ENCODE peak calls at places on chromosomes 7 and 10, in six cellular contexts. F is Peyer's patch, M is gastrocnemius medialis, P is A549, U is breast epithelium, A is body of pancreas. C is an unnamed sample.

GRCh38 chr7:15780271-15780670 is 93.8 kb upstream of the MEOX2 start:
- DNase-seq in A (no peak), U (no peak), F (no peak), M (no peak), P (no peak), C (no peak)

GRCh38 chr10:93148476-93148875 is 74.8 kb downstream of the CYP26A1 start:
- DNase-seq in M (no peak), A (no peak), U (no peak), P (no peak), F (no peak), C (no peak)

GRCh38 chr7:27245798-27246691 is 3.4 kb downstream of the EVX1 start:
- DNase-seq in A (peak), M (no peak), F (peak), U (no peak), P (no peak), C (no peak)

GRCh38 chr10:129744896-129745750 is 219.0 kb downstream of the EBF3 start:
- DNase-seq in M (no peak), U (no peak), F (no peak), A (no peak), P (no peak), C (peak)

GRCh38 chr7:54563329-54563916 is 21.2 kb downstream of the VSTM2A start:
- DNase-seq in A (no peak), P (no peak), U (no peak), M (no peak), F (no peak), C (no peak)

GRCh38 chr7:48390381-48391327 is 219.4 kb downstream of the ABCA13 start:
- DNase-seq in U (no peak), A (peak), F (peak), M (peak), P (no peak), C (peak)

GRCh38 chr10:73838008-73838567 is 26.7 kb upstream of the NDST2 start:
- DNase-seq in P (no peak), M (no peak), F (no peak), U (no peak), A (no peak), C (no peak)

GRCh38 chr7:44221231-44221791 is 20.5 kb downstream of the YKT6 start:
- DNase-seq in M (no peak), P (no peak), U (no peak), F (no peak), A (no peak), C (peak)

GRCh38 chr7:43308913-43309789 is 196.7 kb downstream of the HECW1 start:
- DNase-seq in U (no peak), M (no peak), F (no peak), A (no peak), P (no peak), C (no peak)

GRCh38 chr7:129574487-129574886 is 37.0 kb upstream of the NRF1 start:
- DNase-seq in P (peak), U (no peak), A (peak), M (peak), F (no peak), C (no peak)

GRCh38 chr7:158395780-158396214 is 191.8 kb downstream of the PTPRN2 start:
- DNase-seq in M (no peak), F (no peak), A (no peak), P (peak), U (no peak), C (peak)

GRCh38 chr7:119733480-119733879 is 539.5 kb upstream of the KCND2 start:
- DNase-seq in U (no peak), F (no peak), P (no peak), A (no peak), M (no peak), C (no peak)

GRCh38 chr10:18158698-18159342 is 18.6 kb downstream of the CACNB2 start:
- DNase-seq in U (no peak), A (no peak), M (no peak), F (no peak), P (no peak), C (no peak)

GRCh38 chr10:49348593-49348992 is 47.3 kb downstream of the DRGX start:
- DNase-seq in P (no peak), U (no peak), A (no peak), M (no peak), F (no peak), C (no peak)

GRCh38 chr10:92914478-92915066 is 66.3 kb downstream of the EXOC6 start:
- DNase-seq in U (no peak), A (peak), M (peak), F (peak), P (peak), C (no peak)

GRCh38 chr7:80721880-80722595 is 83.6 kb downstream of the CD36 start:
- DNase-seq in U (no peak), M (no peak), A (peak), P (peak), F (peak), C (no peak)

GRCh38 chr10:8418631-8419030 is 364.1 kb downstream of the GATA3 start:
- DNase-seq in M (no peak), A (no peak), P (no peak), U (no peak), F (no peak), C (no peak)

GRCh38 chr7:45035909-45036308 is 35.9 kb downstream of the CCM2 start:
- DNase-seq in F (no peak), U (no peak), A (no peak), P (no peak), M (no peak), C (no peak)

DNA sequence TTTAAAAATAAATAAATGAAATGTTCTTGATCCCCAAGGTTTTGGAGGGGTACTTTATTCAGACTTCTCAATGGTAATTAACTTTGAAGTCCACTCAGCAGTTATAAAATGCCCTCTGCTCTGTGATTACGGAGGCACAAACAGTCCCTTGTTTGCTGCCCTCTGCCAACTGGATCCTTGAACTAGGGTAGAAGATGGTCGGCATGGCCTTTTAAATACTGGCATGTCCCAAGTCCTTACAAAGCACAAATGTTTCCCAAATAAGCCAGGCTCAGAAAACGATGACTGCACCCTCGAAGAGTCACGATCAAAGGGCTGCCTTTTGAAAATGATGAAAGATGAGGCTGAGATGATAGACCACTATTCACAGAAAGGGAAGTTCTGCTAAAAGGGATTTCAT is 47.0 kb downstream of the GFRA1 start:
- DNase-seq in A (no peak), M (no peak), P (no peak), F (no peak), U (no peak), C (no peak)
- H3K27ac ChIP-seq in A (no peak), M (no peak), P (no peak), F (no peak), U (no peak), C (no peak)

DNA sequence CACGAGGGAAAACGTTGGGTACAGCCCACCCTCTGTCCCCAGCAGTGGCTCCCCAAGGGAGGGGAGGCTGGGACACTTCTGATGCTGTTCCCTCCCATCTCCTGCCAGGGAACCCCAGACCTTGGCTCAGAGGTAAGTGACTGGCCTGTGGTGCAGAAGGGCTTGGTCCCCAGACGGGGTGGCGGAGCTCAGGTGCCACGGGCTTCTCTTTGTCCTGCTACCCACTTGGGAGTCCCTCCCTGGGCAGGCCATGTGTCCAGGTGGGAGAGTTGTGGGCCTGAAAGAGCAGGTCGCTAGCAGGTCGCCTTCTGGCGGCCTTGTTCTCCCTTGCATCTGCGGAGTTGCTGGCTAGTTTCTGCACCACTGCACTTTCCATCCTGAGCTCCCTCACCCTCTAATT is 10.1 kb downstream of the ATP5MF start:
- DNase-seq in A (no peak), U (no peak), M (no peak), P (no peak), F (no peak), C (no peak)
- TF ChIP-seq POLR2A in A (no peak), U (no peak), M (no peak), P (no peak), F (no peak), C (no peak)

DNA sequence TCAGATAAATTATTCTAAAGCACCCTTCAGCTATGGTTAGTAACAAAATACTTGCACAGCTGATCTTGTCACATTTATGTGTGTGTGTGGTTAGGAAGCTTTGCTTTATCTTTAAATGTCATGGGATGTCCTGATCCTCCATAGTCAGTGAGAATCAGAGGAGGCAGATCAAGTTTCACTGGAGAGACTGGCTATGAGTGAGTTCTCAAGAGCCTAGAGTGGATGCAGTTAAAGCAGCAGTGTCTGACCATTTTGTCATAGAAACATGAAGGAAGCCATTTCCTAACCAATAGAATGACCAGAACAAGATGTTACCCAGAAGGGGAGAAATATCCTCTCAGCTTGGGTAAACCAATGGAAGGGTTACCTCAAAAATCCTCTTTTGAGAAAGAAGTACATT is 207.2 kb upstream of the DKK1 start:
- DNase-seq in U (no peak), M (no peak), P (no peak), A (no peak), F (no peak), C (no peak)
- H3K27ac ChIP-seq in U (no peak), M (peak), P (no peak), A (no peak), F (no peak), C (no peak)

GRCh38 chr10:79397051-79397450 is 48.4 kb downstream of the ZCCHC24 start:
- DNase-seq in A (no peak), P (no peak), M (peak), U (no peak), F (no peak), C (peak)
- TF ChIP-seq POLR2A in A (no peak), P (no peak), M (peak), U (no peak), F (no peak), C (no peak)

DNA sequence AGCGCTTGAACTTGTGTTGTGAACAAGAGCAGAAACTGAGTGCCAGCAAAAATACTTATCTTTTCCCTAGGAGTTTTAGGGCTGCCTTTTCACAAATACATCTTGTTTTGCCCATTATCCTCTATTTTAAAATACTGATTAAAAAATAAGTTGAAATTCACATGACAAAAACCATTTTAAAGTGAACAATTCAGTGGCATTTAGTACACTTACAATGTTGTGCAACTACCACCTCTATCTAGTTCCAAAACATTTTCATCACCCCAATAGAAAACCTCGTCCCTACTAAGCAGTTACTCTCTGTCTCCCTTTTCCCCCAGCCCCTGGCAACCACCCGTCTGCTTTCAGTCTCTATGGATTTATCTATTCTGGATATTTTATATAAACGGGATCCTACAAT is 1.4 kb downstream of the WBP1L start:
- DNase-seq in F (no peak), M (no peak), A (no peak), U (no peak), P (no peak), C (no peak)
- H3K27ac ChIP-seq in F (peak), M (peak), A (peak), U (peak), P (no peak), C (peak)